ENCODE peak calls at places on chromosomes 2 and 18, in nine cellular contexts. I is T follicular helper cell, Z is NCI-H69, L is smooth muscle cell of the brain vasculature, G is endothelial cell, W is endodermal cell, X is cardiac fibroblast, S is germinal center, C is stomach. D is an unnamed sample.

GRCh38 chr2:217826505-217826904 is 176.3 kb downstream of the TNS1 start:
- DNase-seq in C (no peak), L (no peak), X (peak; percentile 36), I (no peak), S (no peak), Z (no peak), W (peak; percentile 60), G (no peak), D (no peak)

GRCh38 chr2:138727956-138728355 is 52.2 kb downstream of the NXPH2 start:
- DNase-seq in G (no peak), X (no peak), L (no peak), I (no peak), C (no peak), W (no peak), S (no peak), Z (no peak), D (no peak)

GRCh38 chr2:109715302-109715937 is 78.7 kb upstream of the RGPD5 start:
- DNase-seq in W (peak; percentile 77), I (no peak), L (no peak), G (no peak), X (peak; percentile 45), C (peak; percentile 50), Z (peak; percentile 32), S (no peak), D (no peak)

GRCh38 chr18:36672437-36673344 is 156.1 kb downstream of the TPGS2 start:
- DNase-seq in X (peak; percentile 43), Z (peak; percentile 98), S (no peak), C (no peak), W (no peak), G (no peak), I (no peak), L (no peak), D (no peak)

GRCh38 chr2:127324635-127325034 is 30.7 kb upstream of the ERCC3 start:
- DNase-seq in W (no peak), I (no peak), L (peak; percentile 28), C (no peak), Z (peak; percentile 11), X (peak; percentile 79), S (no peak), G (no peak), D (no peak)

GRCh38 chr2:54483426-54483825 is 27.3 kb downstream of the SPTBN1 start:
- DNase-seq in I (no peak), W (peak; percentile 91), Z (peak; percentile 10), C (no peak), L (peak; percentile 67), S (no peak), G (no peak), X (no peak), D (no peak)

GRCh38 chr2:37838541-37839167 is 86.4 kb upstream of the RMDN2 start:
- DNase-seq in I (no peak), W (no peak), L (no peak), Z (no peak), X (no peak), G (no peak), C (no peak), S (no peak), D (no peak)

GRCh38 chr2:85604568-85605339 is 2.3 kb upstream of the TMEM150A start:
- DNase-seq in S (no peak), L (no peak), W (peak; percentile 38), Z (peak; percentile 46), X (peak; percentile 49), I (no peak), C (no peak), G (no peak), D (no peak)

GRCh38 chr2:53445376-53446072 is 322.1 kb upstream of the CHAC2 start:
- DNase-seq in S (no peak), I (no peak), Z (no peak), W (no peak), L (no peak), G (no peak), C (no peak), X (peak; percentile 13), D (no peak)

GRCh38 chr18:63074987-63075404 is 244.6 kb downstream of the BCL2 start:
- DNase-seq in S (peak; percentile 64), L (no peak), X (peak; percentile 30), I (peak; percentile 43), C (peak; percentile 68), G (peak; percentile 85), W (peak; percentile 93), Z (peak; percentile 92), D (peak; percentile 86)

GRCh38 chr18:9792565-9793226 is 84.6 kb downstream of the RAB31 start:
- DNase-seq in W (peak; percentile 90), G (peak; percentile 47), I (no peak), X (no peak), S (peak; percentile 32), L (no peak), Z (peak; percentile 74), C (no peak), D (no peak)

GRCh38 chr2:2823061-2823753 is 492.1 kb upstream of the MYT1L start:
- DNase-seq in L (no peak), Z (no peak), C (no peak), I (no peak), X (no peak), G (no peak), W (no peak), S (no peak), D (no peak)

GRCh38 chr2:229133155-229133772 is 137.8 kb downstream of the PID1 start:
- DNase-seq in W (no peak), S (no peak), Z (peak; percentile 0), I (no peak), C (no peak), X (peak; percentile 72), G (peak; percentile 20), L (peak; percentile 40), D (no peak)

GRCh38 chr2:207833265-207833751 is 63.6 kb upstream of the FZD5 start:
- DNase-seq in G (no peak), S (no peak), X (no peak), I (no peak), W (no peak), C (no peak), L (no peak), Z (no peak), D (no peak)

GRCh38 chr2:25738383-25739343 is 65.3 kb upstream of the DTNB start:
- DNase-seq in I (no peak), L (no peak), X (no peak), W (no peak), C (no peak), G (no peak), Z (no peak), S (no peak), D (no peak)

GRCh38 chr2:70994055-70994444 is 623 bp downstream of the TEX261 start:
- DNase-seq in I (no peak), C (no peak), W (peak; percentile 44), L (no peak), S (no peak), Z (no peak), G (no peak), X (no peak), D (no peak)

GRCh38 chr2:66495788-66496640 is 61.1 kb downstream of the MEIS1 start:
- DNase-seq in X (peak; percentile 85), S (no peak), L (no peak), I (no peak), W (peak; percentile 66), G (no peak), C (peak; percentile 70), Z (peak; percentile 49), D (peak; percentile 54)

GRCh38 chr18:70075906-70076305 is 128.2 kb upstream of the CD226 start:
- DNase-seq in G (no peak), W (no peak), I (no peak), Z (no peak), C (no peak), L (no peak), X (peak; percentile 6), S (no peak), D (no peak)

GRCh38 chr2:188623995-188624643 is 332.4 kb downstream of the GULP1 start:
- DNase-seq in X (peak; percentile 75), L (peak; percentile 60), G (no peak), W (no peak), I (no peak), Z (peak; percentile 26), C (no peak), S (no peak), D (no peak)

GRCh38 chr2:238456449-238456848 is 29.7 kb downstream of the ASB1 start:
- DNase-seq in S (no peak), X (no peak), G (no peak), Z (no peak), I (no peak), W (no peak), L (no peak), C (no peak), D (no peak)

GRCh38 chr2:70607121-70607551 is 53.5 kb upstream of the TGFA start:
- DNase-seq in I (no peak), G (no peak), S (no peak), Z (no peak), C (no peak), L (no peak), X (no peak), W (no peak), D (no peak)

GRCh38 chr2:96527052-96527964 is 9.2 kb upstream of the ARID5A start:
- DNase-seq in L (no peak), Z (no peak), G (peak; percentile 59), W (peak; percentile 82), C (no peak), I (no peak), X (peak; percentile 56), S (peak; percentile 44), D (no peak)

GRCh38 chr2:41707790-41708451 is 339.9 kb upstream of the PKDCC start:
- DNase-seq in X (no peak), L (no peak), C (no peak), Z (no peak), W (no peak), S (no peak), I (no peak), G (no peak), D (no peak)

GRCh38 chr2:191866675-191867506 is 20.0 kb upstream of the CAVIN2 start:
- DNase-seq in C (no peak), Z (no peak), X (peak; percentile 97), I (no peak), L (peak; percentile 79), G (no peak), W (no peak), S (no peak), D (no peak)

GRCh38 chr2:137975280-137976271 is 11.3 kb downstream of the HNMT start:
- DNase-seq in L (no peak), X (no peak), I (no peak), S (no peak), W (no peak), Z (no peak), G (no peak), C (no peak), D (no peak)